ENCODE peak calls at places on chromosomes 12 and 14, in nine cellular contexts. D is heart left ventricle, S is A549, O is adrenal gland, Q is Peyer's patch, J is upper lobe of left lung, Z is K562, I is spleen, K is IMR-90. V is an unnamed sample. For H3K9me3, the result is how much of the 10 kb centered on the place peaks cover.

GRCh38 chr12:1779783-1780182 is 40.6 kb upstream of the LRTM2 start:
- DNase-seq in I (no peak), Z (no peak), D (no peak), O (no peak), S (no peak), Q (no peak), K (peak), J (no peak), V (no peak)

GRCh38 chr14:76953196-76953945 is 75.1 kb downstream of the IRF2BPL start:
- DNase-seq in K (peak), D (peak), J (peak), Z (no peak), Q (peak), S (peak), I (peak), O (peak), V (peak)

GRCh38 chr12:24754690-24755638 is 193.9 kb downstream of the BCAT1 start:
- DNase-seq in Q (no peak), S (no peak), O (no peak), J (peak), Z (no peak), D (no peak), I (no peak), K (peak), V (no peak)

GRCh38 chr12:115398311-115398781 is 714.4 kb upstream of the TBX3 start:
- DNase-seq in K (no peak), Q (peak), Z (no peak), D (no peak), O (peak), S (peak), J (no peak), I (no peak), V (peak)

GRCh38 chr12:56476143-56476542 is 7.8 kb downstream of the SPRYD4 start:
- DNase-seq in Z (no peak), I (no peak), S (no peak), Q (no peak), O (no peak), K (no peak), J (no peak), D (no peak), V (no peak)

GRCh38 chr14:55136868-55137785 is 8.1 kb downstream of the LGALS3 start:
- DNase-seq in D (peak), I (no peak), Q (no peak), K (peak), J (no peak), Z (no peak), S (no peak), O (peak), V (no peak)

GRCh38 chr12:32139064-32139421 is 32.4 kb downstream of the BICD1 start:
- DNase-seq in O (no peak), K (peak), J (no peak), D (no peak), S (no peak), Z (no peak), I (no peak), Q (peak), V (no peak)

GRCh38 chr12:55142896-55143870 is 17.0 kb downstream of the OR9K2 start:
- DNase-seq in I (no peak), O (peak), Q (peak), K (peak), J (no peak), D (no peak), Z (peak), S (peak), V (no peak)

GRCh38 chr14:46048127-46048526 is 603.5 kb downstream of the RPL10L start:
- DNase-seq in Q (no peak), J (no peak), K (peak), Z (no peak), I (no peak), S (no peak), D (no peak), O (no peak), V (no peak)

GRCh38 chr14:104283197-104284106 is 145.1 kb downstream of the KIF26A start:
- DNase-seq in Z (no peak), I (peak), S (no peak), J (peak), K (no peak), Q (no peak), O (peak), D (peak), V (peak)

GRCh38 chr14:38481939-38482678 is 226.2 kb upstream of the CLEC14A start:
- DNase-seq in J (peak), Q (no peak), S (no peak), K (peak), I (no peak), Z (no peak), O (no peak), D (no peak), V (no peak)

GRCh38 chr12:78096909-78097597 is 266.4 kb downstream of the NAV3 start:
- DNase-seq in K (peak), Z (no peak), O (peak), I (no peak), J (no peak), Q (no peak), S (no peak), D (no peak), V (no peak)

GRCh38 chr12:92047058-92047826 is 98.4 kb downstream of the BTG1 start:
- DNase-seq in S (no peak), I (no peak), J (no peak), D (no peak), K (peak), O (no peak), Q (no peak), Z (no peak), V (no peak)

GRCh38 chr12:130987151-130987931 is 33.6 kb downstream of the ADGRD1 start:
- DNase-seq in O (no peak), J (no peak), D (no peak), Z (no peak), Q (no peak), K (no peak), S (no peak), I (no peak), V (no peak)

GRCh38 chr12:130989391-130989790 is 35.7 kb downstream of the ADGRD1 start:
- DNase-seq in O (no peak), D (no peak), Z (no peak), J (no peak), Q (no peak), I (peak), K (no peak), S (no peak), V (no peak)

GRCh38 chr12:130988261-130989175 is 34.8 kb downstream of the ADGRD1 start:
- DNase-seq in I (no peak), Q (no peak), J (no peak), O (no peak), S (no peak), Z (no peak), K (no peak), D (no peak), V (no peak)

GRCh38 chr12:130992448-130992847 is 38.7 kb downstream of the ADGRD1 start:
- DNase-seq in O (no peak), D (no peak), Z (no peak), Q (no peak), J (peak), I (peak), K (no peak), S (no peak), V (no peak)

GRCh38 chr12:130990034-130990433 is 36.3 kb downstream of the ADGRD1 start:
- DNase-seq in K (no peak), O (no peak), Z (no peak), I (peak), J (peak), D (no peak), Q (peak), S (no peak), V (no peak)
- TF ChIP-seq POLR2A in K (no peak), O (no peak), Z (no peak), I (no peak), J (no peak), D (no peak), Q (no peak), S (no peak), V (no peak)

DNA sequence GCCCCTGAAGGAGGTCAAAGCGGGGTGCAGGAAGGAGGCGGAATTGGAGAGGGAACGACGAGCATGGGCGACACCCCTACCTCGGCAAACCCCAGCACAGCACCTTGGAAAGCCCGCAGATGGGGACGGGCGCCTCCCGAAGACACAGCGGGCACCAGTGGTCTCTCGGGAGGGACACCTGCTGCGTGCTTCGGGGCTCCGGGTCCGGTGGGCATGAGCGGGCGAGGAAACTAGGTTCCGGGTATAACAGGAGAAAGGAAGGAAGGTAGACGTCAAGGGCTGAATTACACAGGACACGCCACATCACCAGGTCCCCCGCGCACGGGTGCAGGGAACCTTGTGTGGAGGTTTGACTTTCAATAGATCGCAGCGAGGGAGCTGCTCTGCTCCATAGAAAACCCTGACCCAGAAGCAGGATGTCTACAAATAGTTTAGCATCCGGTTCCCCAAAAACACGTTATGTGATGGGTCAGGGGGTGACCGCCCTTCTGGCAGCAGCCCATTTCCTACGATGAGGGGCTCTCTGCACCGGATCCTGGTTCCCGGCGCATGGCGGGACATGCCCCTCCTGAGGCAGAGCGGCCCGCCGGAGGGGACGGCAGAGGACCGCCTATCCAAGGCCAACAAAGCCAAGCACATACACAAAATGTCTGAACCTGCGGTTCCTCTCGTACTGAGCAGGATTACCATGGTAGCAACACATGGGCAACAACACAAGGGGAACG is 196.9 kb downstream of the ALG10 start:
- DNase-seq in S (no peak), J (no peak), D (no peak), K (peak), I (no peak), O (no peak), Z (no peak), Q (no peak), V (no peak)
- H3K9me3 ChIP-seq in S (under half), J (under half), D (under half), K (under half), I (under half), O (under half), Z (under half), Q (under half), V (under half)

DNA sequence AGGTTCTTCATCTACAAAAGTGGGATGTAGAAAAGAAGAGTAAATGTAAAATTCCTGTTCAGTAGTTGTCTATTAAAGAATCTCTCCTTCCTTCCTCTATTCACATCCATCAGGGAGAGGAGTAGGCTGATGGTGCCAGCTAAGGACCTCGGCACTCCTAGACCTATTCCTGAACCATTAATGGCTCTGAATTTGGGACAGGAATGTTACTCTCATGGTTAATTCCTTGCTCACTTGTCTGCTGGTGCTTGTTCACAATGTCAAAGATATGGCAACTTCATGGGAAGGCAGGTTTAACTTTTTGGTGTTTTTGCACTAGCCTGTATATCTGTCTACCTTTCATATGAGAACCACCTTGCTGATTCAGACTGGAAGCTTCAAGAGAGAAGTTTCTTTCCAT is 206.6 kb downstream of the DAD1 start:
- DNase-seq in I (no peak), J (no peak), S (no peak), Z (no peak), K (no peak), D (no peak), Q (no peak), O (no peak), V (no peak)
- TF ChIP-seq POLR2A in I (no peak), J (no peak), S (no peak), Z (no peak), K (no peak), D (no peak), Q (no peak), O (no peak), V (no peak)

DNA sequence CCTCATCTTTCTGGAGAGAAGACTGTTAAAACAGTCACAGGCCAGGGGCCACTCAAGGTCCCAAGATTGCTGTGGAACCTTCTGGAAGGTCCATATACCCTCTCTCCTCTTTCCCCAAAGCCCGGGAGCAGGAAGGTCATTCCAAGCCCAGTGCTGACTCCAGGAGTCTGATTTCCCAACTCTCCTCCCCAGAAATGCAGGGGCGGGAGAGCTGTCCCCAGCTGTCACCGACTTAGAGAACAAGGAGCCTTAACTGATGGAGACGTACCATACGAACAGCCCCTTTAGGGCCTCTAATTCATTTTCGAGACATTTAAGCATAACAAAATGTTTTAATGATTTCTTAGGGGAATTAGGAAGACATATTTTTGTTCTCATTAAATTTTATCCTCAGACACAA is 99.2 kb downstream of the PHETA1 start:
- DNase-seq in S (no peak), I (no peak), K (no peak), J (no peak), Q (no peak), Z (no peak), O (no peak), D (no peak), V (no peak)
- H3K9me3 ChIP-seq in S (under half), I (under half), K (under half), J (under half), Q (under half), Z (under half), O (under half), D (under half), V (under half)

GRCh38 chr12:123388948-123389559 is 5.1 kb downstream of the KMT5A start:
- DNase-seq in Z (peak), Q (peak), D (no peak), J (no peak), I (no peak), K (no peak), S (no peak), O (no peak), V (peak)
- TF ChIP-seq POLR2A in Z (no peak), Q (no peak), D (no peak), J (no peak), I (peak), K (no peak), S (peak), O (no peak), V (no peak)